ENCODE peak calls at places on chromosome 6, in eight cellular contexts. L is choroid plexus epithelial cell; G is GM23248; P is upper lobe of right lung; N is CD4-positive, alpha-beta T cell; S is foreskin fibroblast; K is stromal cell of bone marrow; Y is cardiac muscle cell. Q is an unnamed sample.

GRCh38 chr6:138833819-138834539 is 38.1 kb downstream of the ECT2L start:
- DNase-seq in L (peak; percentile 75), G (no peak), P (no peak), N (no peak), S (no peak), K (no peak), Y (peak; percentile 45), Q (no peak)

GRCh38 chr6:28940294-28940858 is 16.6 kb upstream of the TRIM27 start:
- DNase-seq in L (no peak), G (no peak), P (no peak), N (peak; percentile 9), S (no peak), K (no peak), Y (peak; percentile 56), Q (no peak)

GRCh38 chr6:37321101-37321500 is 32.7 kb upstream of the RNF8 start:
- DNase-seq in L (no peak), G (no peak), P (no peak), N (no peak), S (no peak), K (no peak), Y (peak; percentile 38), Q (no peak)

GRCh38 chr6:56335733-56336132 is 88.4 kb upstream of the COL21A1 start:
- DNase-seq in L (peak; percentile 91), G (peak; percentile 88), P (no peak), N (no peak), S (peak; percentile 84), K (peak; percentile 84), Y (no peak), Q (no peak)

GRCh38 chr6:42212442-42212841 is 5.2 kb downstream of the MRPS10 start:
- DNase-seq in L (no peak), G (no peak), P (no peak), N (no peak), S (no peak), K (no peak), Y (no peak), Q (no peak)

GRCh38 chr6:116450769-116451740 is 10.1 kb upstream of the CALHM6 start:
- DNase-seq in L (no peak), G (no peak), P (no peak), N (no peak), S (no peak), K (no peak), Y (no peak), Q (no peak)

GRCh38 chr6:35415065-35415880 is 36.9 kb upstream of the FANCE start:
- DNase-seq in L (peak; percentile 96), G (peak; percentile 94), P (peak; percentile 77), N (peak; percentile 10), S (peak; percentile 80), K (peak; percentile 82), Y (peak; percentile 80), Q (peak; percentile 66)

GRCh38 chr6:109073344-109074235 is 21.1 kb downstream of the SESN1 start:
- DNase-seq in L (peak; percentile 87), G (peak; percentile 77), P (no peak), N (peak; percentile 43), S (peak; percentile 51), K (peak; percentile 54), Y (peak; percentile 77), Q (peak; percentile 44)

GRCh38 chr6:31831350-31832215 is 4.0 kb downstream of the HSPA1B start:
- DNase-seq in L (no peak), G (peak; percentile 15), P (no peak), N (no peak), S (no peak), K (no peak), Y (no peak), Q (no peak)